ENCODE peak calls at places on chromosomes 7 and 10, in six cellular contexts. One of them, this sample, is unnamed.

GRCh38 chr7:16702433-16702832 is 51.1 kb upstream of the TSPAN13 start:
- DNase-seq in sigmoid colon: no peak
- DNase-seq in DND-41: no peak
- DNase-seq in WTC11: no peak
- DNase-seq in AG04450: no peak
- DNase-seq in fibroblast of the aortic adventitia: no peak
- DNase-seq in this sample: no peak

GRCh38 chr10:43818687-43819086 is 170.0 kb upstream of the ZNF32 start:
- DNase-seq in sigmoid colon: no peak
- DNase-seq in DND-41: no peak
- DNase-seq in WTC11: no peak
- DNase-seq in AG04450: no peak
- DNase-seq in fibroblast of the aortic adventitia: no peak
- DNase-seq in this sample: no peak

GRCh38 chr10:91296471-91296870 is 76.0 kb downstream of the PCGF5 start:
- DNase-seq in sigmoid colon: no peak
- DNase-seq in DND-41: no peak
- DNase-seq in WTC11: no peak
- DNase-seq in AG04450: no peak
- DNase-seq in fibroblast of the aortic adventitia: peak; percentile 23
- DNase-seq in this sample: no peak

GRCh38 chr10:14660872-14661271 is 113.8 kb downstream of the FAM107B start:
- DNase-seq in sigmoid colon: no peak
- DNase-seq in DND-41: no peak
- DNase-seq in WTC11: no peak
- DNase-seq in AG04450: no peak
- DNase-seq in fibroblast of the aortic adventitia: no peak
- DNase-seq in this sample: no peak

GRCh38 chr10:633279-634245 is 55.9 kb downstream of the DIP2C start:
- DNase-seq in sigmoid colon: peak; percentile 82
- DNase-seq in DND-41: no peak
- DNase-seq in WTC11: no peak
- DNase-seq in AG04450: no peak
- DNase-seq in fibroblast of the aortic adventitia: no peak
- DNase-seq in this sample: peak; percentile 70

GRCh38 chr10:42888504-42889095 is 106.0 kb downstream of the BMS1 start:
- DNase-seq in sigmoid colon: no peak
- DNase-seq in DND-41: no peak
- DNase-seq in WTC11: no peak
- DNase-seq in AG04450: no peak
- DNase-seq in fibroblast of the aortic adventitia: no peak
- DNase-seq in this sample: no peak

GRCh38 chr10:77391605-77392235 is 245.9 kb downstream of the KCNMA1 start:
- DNase-seq in sigmoid colon: peak; percentile 92
- DNase-seq in DND-41: peak; percentile 51
- DNase-seq in WTC11: peak; percentile 96
- DNase-seq in AG04450: peak; percentile 73
- DNase-seq in fibroblast of the aortic adventitia: peak; percentile 91
- DNase-seq in this sample: peak; percentile 73

GRCh38 chr7:2800220-2800922 is 43.7 kb downstream of the GNA12 start:
- DNase-seq in sigmoid colon: peak; percentile 38
- DNase-seq in DND-41: no peak
- DNase-seq in WTC11: no peak
- DNase-seq in AG04450: no peak
- DNase-seq in fibroblast of the aortic adventitia: no peak
- DNase-seq in this sample: no peak

GRCh38 chr7:150778738-150779301 is 21.3 kb downstream of the TMEM176B start:
- DNase-seq in sigmoid colon: peak; percentile 90
- DNase-seq in DND-41: peak; percentile 77
- DNase-seq in WTC11: peak; percentile 88
- DNase-seq in AG04450: peak; percentile 43
- DNase-seq in fibroblast of the aortic adventitia: peak; percentile 67
- DNase-seq in this sample: peak; percentile 88

GRCh38 chr7:126185959-126186580 is 1066.7 kb downstream of the GRM8 start:
- DNase-seq in sigmoid colon: no peak
- DNase-seq in DND-41: no peak
- DNase-seq in WTC11: peak; percentile 47
- DNase-seq in AG04450: no peak
- DNase-seq in fibroblast of the aortic adventitia: no peak
- DNase-seq in this sample: no peak

GRCh38 chr10:14063531-14064317 is 267.0 kb downstream of the FRMD4A start:
- DNase-seq in sigmoid colon: peak; percentile 69
- DNase-seq in DND-41: no peak
- DNase-seq in WTC11: no peak
- DNase-seq in AG04450: peak; percentile 47
- DNase-seq in fibroblast of the aortic adventitia: peak; percentile 96
- DNase-seq in this sample: no peak

GRCh38 chr7:153324094-153324493 is 564.5 kb downstream of the ACTR3B start:
- DNase-seq in sigmoid colon: no peak
- DNase-seq in DND-41: no peak
- DNase-seq in WTC11: no peak
- DNase-seq in AG04450: no peak
- DNase-seq in fibroblast of the aortic adventitia: no peak
- DNase-seq in this sample: no peak

GRCh38 chr7:33421384-33421783 is 292.0 kb downstream of the BBS9 start:
- DNase-seq in sigmoid colon: no peak
- DNase-seq in DND-41: no peak
- DNase-seq in WTC11: no peak
- DNase-seq in AG04450: peak; percentile 1
- DNase-seq in fibroblast of the aortic adventitia: peak; percentile 59
- DNase-seq in this sample: no peak

GRCh38 chr7:22613466-22613865 is 113.5 kb upstream of the STEAP1B start:
- DNase-seq in sigmoid colon: no peak
- DNase-seq in DND-41: no peak
- DNase-seq in WTC11: no peak
- DNase-seq in AG04450: no peak
- DNase-seq in fibroblast of the aortic adventitia: no peak
- DNase-seq in this sample: no peak

GRCh38 chr7:137946015-137946414 is 55.9 kb downstream of the CREB3L2 start:
- DNase-seq in sigmoid colon: no peak
- DNase-seq in DND-41: no peak
- DNase-seq in WTC11: no peak
- DNase-seq in AG04450: no peak
- DNase-seq in fibroblast of the aortic adventitia: no peak
- DNase-seq in this sample: no peak

DNA sequence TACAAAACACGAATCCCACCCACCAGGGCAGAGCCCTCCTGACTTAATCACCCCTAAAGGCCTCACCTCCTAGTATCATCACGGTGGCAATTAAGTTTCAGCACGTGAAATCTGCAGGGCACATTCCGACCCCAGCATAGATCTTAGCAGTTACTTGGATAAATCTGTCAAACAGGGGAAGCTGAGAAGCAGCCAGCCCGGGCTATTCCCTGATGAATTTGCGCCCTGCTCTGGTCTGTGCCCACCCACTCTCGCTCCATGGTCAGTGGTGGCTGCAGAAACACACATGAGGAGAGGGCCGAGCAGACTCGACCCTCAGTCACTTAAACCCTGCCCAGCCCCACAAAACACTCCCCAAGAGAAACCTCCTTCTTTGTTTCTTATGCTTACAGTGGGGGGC is 28.7 kb downstream of the INSIG1 start:
- DNase-seq in sigmoid colon: no peak
- DNase-seq in DND-41: no peak
- DNase-seq in WTC11: no peak
- DNase-seq in AG04450: no peak
- DNase-seq in fibroblast of the aortic adventitia: no peak
- DNase-seq in this sample: no peak
- TF ChIP-seq CTCF in sigmoid colon: no peak
- TF ChIP-seq CTCF in DND-41: no peak
- TF ChIP-seq CTCF in WTC11: no peak
- TF ChIP-seq CTCF in AG04450: no peak
- TF ChIP-seq CTCF in fibroblast of the aortic adventitia: no peak
- TF ChIP-seq CTCF in this sample: no peak

DNA sequence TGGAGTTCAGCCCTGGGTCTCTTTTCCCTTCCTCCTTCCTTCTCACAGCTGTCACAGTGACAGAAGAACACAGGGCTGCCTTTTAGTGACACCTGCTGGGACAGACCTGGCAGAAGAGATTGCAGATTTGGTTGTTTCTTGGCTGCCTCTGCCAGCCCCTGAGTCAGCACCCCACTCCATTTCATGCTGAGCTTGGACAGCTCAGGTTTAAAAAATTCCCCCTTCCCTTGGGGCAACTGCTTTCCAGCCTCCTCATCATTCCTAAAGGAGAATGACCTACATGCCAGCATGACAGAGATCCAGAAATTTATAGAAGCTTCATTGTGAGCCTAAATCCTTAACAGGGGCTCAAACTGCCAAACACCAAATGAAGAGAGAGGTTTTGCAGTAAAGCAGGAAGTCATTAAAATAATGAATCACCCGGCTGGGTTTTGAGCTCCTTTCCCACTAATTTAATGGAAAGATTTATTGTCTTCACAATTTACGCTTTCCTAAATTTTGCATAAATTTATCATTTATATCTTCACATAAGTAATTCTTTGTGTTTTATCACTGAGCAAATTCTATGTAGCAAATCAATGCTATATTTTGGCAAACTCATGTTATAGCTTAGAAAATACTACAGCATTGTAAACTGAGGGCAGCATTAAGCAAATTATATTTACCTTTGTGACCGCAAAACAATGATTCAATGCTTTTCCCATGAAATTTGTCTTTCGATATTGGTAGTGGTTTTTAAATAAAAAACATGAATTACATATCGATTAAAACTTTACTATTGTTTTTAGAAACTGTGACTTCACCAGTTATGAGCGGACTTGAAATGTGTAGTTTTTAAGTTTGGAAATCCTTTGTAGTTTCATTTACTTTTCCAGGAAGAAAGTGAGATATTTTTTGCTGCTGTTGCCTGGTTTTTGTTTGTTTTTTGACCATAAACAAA is 399.5 kb upstream of the ANKRD30A start:
- DNase-seq in sigmoid colon: no peak
- DNase-seq in DND-41: no peak
- DNase-seq in WTC11: peak; percentile 64
- DNase-seq in AG04450: peak; percentile 45
- DNase-seq in fibroblast of the aortic adventitia: peak; percentile 94
- DNase-seq in this sample: no peak
- TF ChIP-seq CTCF in sigmoid colon: no peak
- TF ChIP-seq CTCF in DND-41: peak; percentile 61
- TF ChIP-seq CTCF in WTC11: no peak
- TF ChIP-seq CTCF in AG04450: peak; percentile 12
- TF ChIP-seq CTCF in fibroblast of the aortic adventitia: peak; percentile 34
- TF ChIP-seq CTCF in this sample: peak; percentile 20

DNA sequence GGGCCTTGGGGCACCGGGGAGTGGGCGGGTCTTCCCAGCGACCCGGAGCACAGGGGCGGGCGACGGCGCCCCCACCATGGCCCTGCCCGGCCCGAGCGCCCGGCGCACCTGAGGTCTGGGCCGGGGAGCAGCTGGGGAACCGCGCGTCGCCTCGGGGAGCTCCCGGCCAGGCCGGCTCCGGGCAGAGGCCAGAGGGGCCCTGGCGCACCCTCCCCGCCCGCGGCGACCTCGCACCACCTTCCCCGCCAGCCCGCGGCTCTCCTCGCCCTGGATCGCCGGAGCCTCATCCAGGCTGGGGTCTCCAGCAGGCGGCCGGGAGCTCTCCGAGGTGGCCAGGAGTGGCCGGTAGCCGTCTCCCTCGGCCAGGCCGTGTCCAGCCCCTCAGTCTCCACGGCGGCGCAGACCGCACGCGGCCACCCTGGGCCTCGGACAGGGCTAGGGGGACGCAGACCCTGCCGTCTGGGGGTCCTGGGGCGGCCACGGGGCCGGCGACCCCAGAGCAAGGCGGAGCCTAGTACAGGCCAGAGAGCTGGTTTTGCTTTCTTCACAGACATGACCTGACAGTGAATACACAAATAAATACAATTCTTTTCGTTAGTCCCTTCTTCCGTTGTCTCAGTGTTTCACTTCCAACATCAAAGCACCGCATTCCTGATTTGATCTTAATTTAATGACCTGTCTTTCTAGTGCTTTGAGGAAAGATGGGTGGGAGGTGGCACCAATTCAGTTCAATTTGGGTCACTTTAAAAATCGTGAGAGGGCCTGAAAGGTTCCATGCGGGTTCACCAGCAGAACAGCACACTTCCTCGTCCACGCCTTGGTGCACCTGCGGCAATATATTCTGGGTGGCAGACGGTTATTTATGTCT is 357.0 kb downstream of the DNAJB6 start:
- DNase-seq in sigmoid colon: no peak
- DNase-seq in DND-41: no peak
- DNase-seq in WTC11: peak; percentile 31
- DNase-seq in AG04450: no peak
- DNase-seq in fibroblast of the aortic adventitia: no peak
- DNase-seq in this sample: peak; percentile 13
- TF ChIP-seq CTCF in sigmoid colon: no peak
- TF ChIP-seq CTCF in DND-41: no peak
- TF ChIP-seq CTCF in WTC11: no peak
- TF ChIP-seq CTCF in AG04450: no peak
- TF ChIP-seq CTCF in fibroblast of the aortic adventitia: no peak
- TF ChIP-seq CTCF in this sample: no peak

GRCh38 chr7:85749715-85750453 is 563.0 kb upstream of the SEMA3D start:
- DNase-seq in sigmoid colon: no peak
- DNase-seq in DND-41: no peak
- DNase-seq in WTC11: peak; percentile 48
- DNase-seq in AG04450: no peak
- DNase-seq in fibroblast of the aortic adventitia: no peak
- DNase-seq in this sample: no peak
- TF ChIP-seq CTCF in sigmoid colon: no peak
- TF ChIP-seq CTCF in DND-41: no peak
- TF ChIP-seq CTCF in WTC11: no peak
- TF ChIP-seq CTCF in AG04450: no peak
- TF ChIP-seq CTCF in fibroblast of the aortic adventitia: no peak
- TF ChIP-seq CTCF in this sample: no peak

DNA sequence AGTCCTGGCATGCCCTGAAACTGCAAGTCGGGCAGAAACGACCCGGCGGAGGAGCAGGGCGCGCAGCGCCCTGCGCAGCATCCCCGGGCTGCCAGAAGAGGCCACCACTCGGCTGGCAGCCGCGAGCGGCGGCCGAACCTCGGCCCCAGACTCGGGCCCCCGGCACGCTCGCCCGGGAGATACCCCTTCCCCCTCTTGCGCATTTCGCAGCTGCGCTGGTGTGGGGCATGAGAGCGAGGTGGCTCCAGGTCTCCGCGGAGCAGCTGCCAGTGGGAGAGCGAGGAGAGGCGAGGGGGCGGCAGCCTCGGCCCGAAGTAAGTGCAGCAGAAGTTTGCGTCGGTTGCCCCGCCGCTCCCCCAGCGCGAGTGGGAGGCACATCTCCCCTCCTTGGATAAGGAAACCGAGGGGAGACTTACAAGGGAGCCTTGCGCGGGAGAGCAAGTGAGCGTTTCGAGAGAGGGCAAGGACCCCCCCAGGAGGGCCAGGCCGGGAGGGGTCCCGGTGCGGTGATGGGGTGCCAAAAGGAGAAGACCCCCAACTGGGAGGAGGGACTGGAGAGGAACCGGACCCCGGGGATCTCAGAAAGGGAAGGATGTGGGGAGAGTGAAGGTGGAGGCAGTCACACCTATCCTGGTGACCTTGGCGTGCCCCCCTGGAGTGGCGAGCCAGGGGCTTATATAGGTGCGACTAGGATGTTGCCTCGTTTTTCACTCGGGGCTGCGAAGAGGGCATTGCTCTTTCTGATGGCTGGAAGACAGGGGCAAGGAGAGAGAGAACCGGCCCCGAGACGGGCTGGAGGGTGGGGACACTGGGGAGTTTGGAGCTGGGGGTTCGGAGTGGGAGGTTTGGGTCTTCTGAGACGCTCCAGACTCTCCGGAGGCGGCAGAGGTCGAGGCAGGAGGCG is 256.3 kb downstream of the OTUD1 start:
- DNase-seq in sigmoid colon: no peak
- DNase-seq in DND-41: no peak
- DNase-seq in WTC11: peak; percentile 36
- DNase-seq in AG04450: no peak
- DNase-seq in fibroblast of the aortic adventitia: no peak
- DNase-seq in this sample: no peak
- TF ChIP-seq CTCF in sigmoid colon: no peak
- TF ChIP-seq CTCF in DND-41: no peak
- TF ChIP-seq CTCF in WTC11: no peak
- TF ChIP-seq CTCF in AG04450: no peak
- TF ChIP-seq CTCF in fibroblast of the aortic adventitia: no peak
- TF ChIP-seq CTCF in this sample: no peak

GRCh38 chr7:69862413-69863064 is 264.3 kb downstream of the AUTS2 start:
- DNase-seq in sigmoid colon: no peak
- DNase-seq in DND-41: no peak
- DNase-seq in WTC11: no peak
- DNase-seq in AG04450: no peak
- DNase-seq in fibroblast of the aortic adventitia: no peak
- DNase-seq in this sample: no peak
- TF ChIP-seq CTCF in sigmoid colon: no peak
- TF ChIP-seq CTCF in DND-41: no peak
- TF ChIP-seq CTCF in WTC11: no peak
- TF ChIP-seq CTCF in AG04450: no peak
- TF ChIP-seq CTCF in fibroblast of the aortic adventitia: no peak
- TF ChIP-seq CTCF in this sample: no peak